ENCODE peak calls at places on chromosomes 6 and 20, in seven cellular contexts. One of them, this sample, is unnamed.

GRCh38 chr6:87396595-87397392 is 11.0 kb upstream of the CFAP206 start:
- DNase-seq in body of pancreas: no peak
- DNase-seq in BE2C: no peak
- DNase-seq in Caco-2: no peak
- DNase-seq in foreskin fibroblast: no peak
- DNase-seq in GM13976: peak; percentile 36
- DNase-seq in transverse colon: no peak
- DNase-seq in this sample: peak; percentile 54

GRCh38 chr6:72855471-72855870 is 233.6 kb downstream of the KCNQ5 start:
- DNase-seq in foreskin fibroblast: no peak
- DNase-seq in transverse colon: no peak
- DNase-seq in body of pancreas: no peak
- DNase-seq in GM13976: no peak
- DNase-seq in Caco-2: no peak
- DNase-seq in BE2C: no peak
- DNase-seq in this sample: no peak

GRCh38 chr6:9783567-9783966 is 631.3 kb downstream of the TFAP2A start:
- DNase-seq in foreskin fibroblast: no peak
- DNase-seq in transverse colon: no peak
- DNase-seq in GM13976: no peak
- DNase-seq in Caco-2: no peak
- DNase-seq in BE2C: no peak
- DNase-seq in body of pancreas: peak; percentile 8
- DNase-seq in this sample: no peak

GRCh38 chr20:44780226-44780625 is 30.1 kb downstream of the RIMS4 start:
- DNase-seq in GM13976: peak; percentile 60
- DNase-seq in foreskin fibroblast: peak; percentile 32
- DNase-seq in BE2C: no peak
- DNase-seq in Caco-2: peak; percentile 76
- DNase-seq in transverse colon: peak; percentile 15
- DNase-seq in body of pancreas: no peak
- DNase-seq in this sample: no peak

GRCh38 chr20:46057856-46058655 is 29.0 kb downstream of the SLC12A5 start:
- DNase-seq in Caco-2: no peak
- DNase-seq in GM13976: peak; percentile 35
- DNase-seq in transverse colon: peak; percentile 16
- DNase-seq in foreskin fibroblast: peak; percentile 56
- DNase-seq in BE2C: no peak
- DNase-seq in body of pancreas: peak; percentile 51
- DNase-seq in this sample: no peak

GRCh38 chr20:15708984-15709598 is 864.2 kb downstream of the KIF16B start:
- DNase-seq in foreskin fibroblast: no peak
- DNase-seq in BE2C: peak; percentile 86
- DNase-seq in Caco-2: peak; percentile 43
- DNase-seq in body of pancreas: peak; percentile 49
- DNase-seq in transverse colon: peak; percentile 51
- DNase-seq in GM13976: peak; percentile 62
- DNase-seq in this sample: no peak

GRCh38 chr6:69820438-69820837 is 23.6 kb upstream of the LMBRD1 start:
- DNase-seq in transverse colon: no peak
- DNase-seq in Caco-2: no peak
- DNase-seq in GM13976: no peak
- DNase-seq in body of pancreas: peak; percentile 76
- DNase-seq in BE2C: no peak
- DNase-seq in foreskin fibroblast: no peak
- DNase-seq in this sample: no peak

GRCh38 chr6:27078734-27079357 is 168.7 kb upstream of the PRSS16 start:
- DNase-seq in body of pancreas: peak; percentile 65
- DNase-seq in BE2C: peak; percentile 52
- DNase-seq in foreskin fibroblast: peak; percentile 55
- DNase-seq in Caco-2: peak; percentile 60
- DNase-seq in transverse colon: peak; percentile 48
- DNase-seq in GM13976: peak; percentile 30
- DNase-seq in this sample: no peak

GRCh38 chr20:63737940-63738686 is 1.5 kb upstream of the SLC2A4RG start:
- DNase-seq in body of pancreas: no peak
- DNase-seq in Caco-2: peak; percentile 72
- DNase-seq in BE2C: no peak
- DNase-seq in transverse colon: peak; percentile 52
- DNase-seq in GM13976: peak; percentile 63
- DNase-seq in foreskin fibroblast: no peak
- DNase-seq in this sample: no peak

GRCh38 chr6:36962874-36963273 is 8.3 kb downstream of the PI16 start:
- DNase-seq in BE2C: peak; percentile 67
- DNase-seq in GM13976: peak; percentile 91
- DNase-seq in transverse colon: peak; percentile 74
- DNase-seq in body of pancreas: peak; percentile 84
- DNase-seq in Caco-2: peak; percentile 59
- DNase-seq in foreskin fibroblast: peak; percentile 30
- DNase-seq in this sample: peak; percentile 98

GRCh38 chr6:156595481-156595880 is 181.7 kb upstream of the ARID1B start:
- DNase-seq in GM13976: no peak
- DNase-seq in body of pancreas: no peak
- DNase-seq in BE2C: no peak
- DNase-seq in Caco-2: no peak
- DNase-seq in transverse colon: no peak
- DNase-seq in foreskin fibroblast: no peak
- DNase-seq in this sample: no peak

GRCh38 chr6:100573169-100573568 is 108.4 kb upstream of the SIM1 start:
- DNase-seq in foreskin fibroblast: peak; percentile 38
- DNase-seq in transverse colon: no peak
- DNase-seq in BE2C: peak; percentile 20
- DNase-seq in Caco-2: no peak
- DNase-seq in body of pancreas: no peak
- DNase-seq in GM13976: no peak
- DNase-seq in this sample: no peak

DNA sequence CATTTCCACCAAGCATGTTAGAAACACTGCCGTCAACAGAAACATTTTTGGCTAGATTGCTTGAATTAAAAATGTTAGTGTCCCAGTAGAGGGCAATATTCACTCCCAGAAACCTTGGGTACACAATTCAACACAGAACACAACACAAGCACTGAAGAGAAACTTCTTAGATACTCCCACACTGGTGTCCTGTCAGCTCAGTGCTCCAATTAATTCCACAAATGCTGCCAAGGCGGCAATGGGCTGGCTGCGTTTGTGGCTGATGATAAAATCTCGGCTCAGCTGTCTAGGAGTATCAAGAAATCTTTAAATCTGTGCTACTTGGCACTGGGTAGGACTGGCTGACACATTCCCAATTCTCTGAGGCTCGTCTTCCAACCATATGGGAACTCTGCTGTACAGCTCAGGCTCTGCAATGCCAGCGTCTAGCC is 39.3 kb downstream of the BEND3 start:
- DNase-seq in GM13976: peak; percentile 53
- DNase-seq in transverse colon: no peak
- DNase-seq in body of pancreas: no peak
- DNase-seq in foreskin fibroblast: peak; percentile 43
- DNase-seq in BE2C: no peak
- DNase-seq in Caco-2: no peak
- DNase-seq in this sample: no peak
- TF ChIP-seq CTCF in GM13976: no peak
- TF ChIP-seq CTCF in transverse colon: peak; percentile 19
- TF ChIP-seq CTCF in body of pancreas: no peak
- TF ChIP-seq CTCF in foreskin fibroblast: peak; percentile 30
- TF ChIP-seq CTCF in BE2C: peak; percentile 24
- TF ChIP-seq CTCF in Caco-2: no peak
- TF ChIP-seq CTCF in this sample: no peak

DNA sequence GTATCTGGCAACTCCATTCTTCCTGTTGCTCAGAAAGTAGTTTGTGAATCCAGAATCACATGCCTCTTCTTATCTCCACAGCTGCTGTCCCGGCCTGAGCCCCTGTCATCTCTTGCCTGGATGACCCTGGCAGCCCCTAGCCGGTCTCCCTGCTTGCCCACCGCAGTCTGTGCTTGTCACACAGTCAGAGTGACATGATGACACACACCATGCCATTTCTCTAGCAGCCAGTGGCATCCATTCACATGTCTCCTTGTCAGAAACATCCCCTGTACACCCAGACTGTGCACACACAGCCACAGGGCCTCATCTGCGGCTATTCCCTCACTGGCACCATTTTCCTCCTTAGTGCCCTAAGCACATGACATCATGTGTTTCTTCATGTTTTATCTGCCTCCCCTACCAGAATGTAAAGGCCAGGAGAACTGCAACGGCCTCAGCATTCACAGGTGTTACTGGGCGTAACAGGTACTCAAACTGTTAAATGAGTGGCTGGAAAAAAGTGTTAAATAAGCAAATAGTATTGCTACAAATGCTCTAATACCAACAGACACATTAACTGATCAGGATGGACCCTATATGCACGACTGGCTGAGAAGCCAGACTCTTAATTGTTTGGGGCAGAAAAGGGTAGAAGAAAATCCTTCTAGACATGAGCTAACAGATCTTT is 9.6 kb downstream of the ABHD12 start:
- DNase-seq in BE2C: no peak
- DNase-seq in GM13976: no peak
- DNase-seq in foreskin fibroblast: no peak
- DNase-seq in transverse colon: no peak
- DNase-seq in body of pancreas: no peak
- DNase-seq in Caco-2: no peak
- DNase-seq in this sample: no peak
- TF ChIP-seq CTCF in BE2C: no peak
- TF ChIP-seq CTCF in GM13976: no peak
- TF ChIP-seq CTCF in foreskin fibroblast: no peak
- TF ChIP-seq CTCF in transverse colon: no peak
- TF ChIP-seq CTCF in body of pancreas: no peak
- TF ChIP-seq CTCF in Caco-2: no peak
- TF ChIP-seq CTCF in this sample: no peak

DNA sequence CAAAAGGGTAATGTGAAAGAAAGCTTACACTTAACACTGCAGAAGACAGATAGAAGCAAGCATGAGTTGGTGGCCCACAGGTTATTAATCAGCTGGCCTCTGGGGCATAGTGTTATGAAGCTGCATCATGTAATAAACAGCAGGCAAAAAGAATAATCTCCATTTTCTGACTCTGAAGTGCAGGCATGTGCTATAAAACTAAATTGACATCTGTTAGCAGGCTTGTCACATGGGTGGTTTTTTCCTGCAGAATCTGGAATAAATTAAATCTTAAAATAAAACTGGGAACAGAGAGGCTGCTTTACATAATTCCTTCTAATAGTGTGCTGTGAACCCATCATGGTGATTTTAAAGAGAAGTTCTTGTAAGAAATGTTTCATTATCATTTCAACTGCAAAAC is 73.3 kb downstream of the METTL24 start:
- DNase-seq in Caco-2: no peak
- DNase-seq in transverse colon: no peak
- DNase-seq in BE2C: no peak
- DNase-seq in foreskin fibroblast: no peak
- DNase-seq in body of pancreas: no peak
- DNase-seq in GM13976: no peak
- DNase-seq in this sample: no peak
- TF ChIP-seq CTCF in Caco-2: no peak
- TF ChIP-seq CTCF in transverse colon: no peak
- TF ChIP-seq CTCF in BE2C: no peak
- TF ChIP-seq CTCF in foreskin fibroblast: no peak
- TF ChIP-seq CTCF in body of pancreas: no peak
- TF ChIP-seq CTCF in GM13976: no peak
- TF ChIP-seq CTCF in this sample: no peak

GRCh38 chr6:19851273-19852089 is 14.3 kb downstream of the ID4 start:
- DNase-seq in Caco-2: peak; percentile 45
- DNase-seq in BE2C: peak; percentile 39
- DNase-seq in transverse colon: peak; percentile 14
- DNase-seq in body of pancreas: peak; percentile 76
- DNase-seq in foreskin fibroblast: peak; percentile 53
- DNase-seq in GM13976: peak; percentile 54
- DNase-seq in this sample: no peak
- TF ChIP-seq CTCF in Caco-2: peak; percentile 75
- TF ChIP-seq CTCF in BE2C: peak; percentile 88
- TF ChIP-seq CTCF in transverse colon: peak; percentile 74
- TF ChIP-seq CTCF in body of pancreas: peak; percentile 87
- TF ChIP-seq CTCF in foreskin fibroblast: peak; percentile 93
- TF ChIP-seq CTCF in GM13976: peak; percentile 48
- TF ChIP-seq CTCF in this sample: no peak

GRCh38 chr20:60993647-60994046 is 258.4 kb upstream of the CDH4 start:
- DNase-seq in GM13976: no peak
- DNase-seq in BE2C: no peak
- DNase-seq in transverse colon: no peak
- DNase-seq in Caco-2: no peak
- DNase-seq in body of pancreas: no peak
- DNase-seq in foreskin fibroblast: no peak
- DNase-seq in this sample: no peak
- TF ChIP-seq CTCF in GM13976: no peak
- TF ChIP-seq CTCF in BE2C: no peak
- TF ChIP-seq CTCF in transverse colon: no peak
- TF ChIP-seq CTCF in Caco-2: peak; percentile 49
- TF ChIP-seq CTCF in body of pancreas: no peak
- TF ChIP-seq CTCF in foreskin fibroblast: peak; percentile 17
- TF ChIP-seq CTCF in this sample: no peak

GRCh38 chr6:15254074-15254975 is 8.5 kb downstream of the JARID2 start:
- DNase-seq in body of pancreas: no peak
- DNase-seq in BE2C: peak; percentile 58
- DNase-seq in GM13976: no peak
- DNase-seq in Caco-2: no peak
- DNase-seq in foreskin fibroblast: no peak
- DNase-seq in transverse colon: no peak
- DNase-seq in this sample: peak; percentile 61
- TF ChIP-seq CTCF in body of pancreas: no peak
- TF ChIP-seq CTCF in BE2C: peak; percentile 50
- TF ChIP-seq CTCF in GM13976: no peak
- TF ChIP-seq CTCF in Caco-2: no peak
- TF ChIP-seq CTCF in foreskin fibroblast: no peak
- TF ChIP-seq CTCF in transverse colon: no peak
- TF ChIP-seq CTCF in this sample: peak; percentile 8

This sample was measured in CD14-positive monocyte.